ENCODE peak calls at places on chromosomes 7 and 10, in ten cellular contexts. One of them, this sample, is unnamed.

GRCh38 chr7:104217620-104218019 is 9.8 kb upstream of the ORC5 start:
- DNase-seq in activated T-helper 1 cell treated with Interleukin-2 at 50 U/mL for 16 hours: no peak
- DNase-seq in mucosa of descending colon: no peak
- DNase-seq in T-helper 2 cell: no peak
- DNase-seq in activated T-cell treated with anti-CD3 and anti-CD28 coated beads, Interleukin-2, amount 50 U/mL, for 48 hours: no peak
- DNase-seq in PC-9: no peak
- DNase-seq in activated CD8-positive, alpha-beta memory T cell treated with anti-CD3 and anti-CD28 coated beads, Interleukin-2, amount 50 U/mL, for 48 hours: no peak
- DNase-seq in activated naive CD8-positive, alpha-beta T cell treated with anti-CD3 and anti-CD28 coated beads, Interleukin-2, amount 50 U/mL, for 24 hours: no peak
- DNase-seq in stimulated activated CD8-positive, alpha-beta memory T cell treated with anti-CD3 and anti-CD28 coated beads, Interleukin-2, amount 100 ng/mL, for 48 hours: no peak
- DNase-seq in ovary: no peak
- DNase-seq in this sample: no peak

GRCh38 chr10:33015798-33016547 is 57.9 kb upstream of the ITGB1 start:
- DNase-seq in activated T-helper 1 cell treated with Interleukin-2 at 50 U/mL for 16 hours: no peak
- DNase-seq in mucosa of descending colon: no peak
- DNase-seq in T-helper 2 cell: no peak
- DNase-seq in activated T-cell treated with anti-CD3 and anti-CD28 coated beads, Interleukin-2, amount 50 U/mL, for 48 hours: no peak
- DNase-seq in PC-9: no peak
- DNase-seq in activated CD8-positive, alpha-beta memory T cell treated with anti-CD3 and anti-CD28 coated beads, Interleukin-2, amount 50 U/mL, for 48 hours: no peak
- DNase-seq in activated naive CD8-positive, alpha-beta T cell treated with anti-CD3 and anti-CD28 coated beads, Interleukin-2, amount 50 U/mL, for 24 hours: no peak
- DNase-seq in stimulated activated CD8-positive, alpha-beta memory T cell treated with anti-CD3 and anti-CD28 coated beads, Interleukin-2, amount 100 ng/mL, for 48 hours: no peak
- DNase-seq in ovary: no peak
- DNase-seq in this sample: no peak

GRCh38 chr7:119483364-119483763 is 789.6 kb upstream of the KCND2 start:
- DNase-seq in activated T-helper 1 cell treated with Interleukin-2 at 50 U/mL for 16 hours: no peak
- DNase-seq in mucosa of descending colon: no peak
- DNase-seq in T-helper 2 cell: no peak
- DNase-seq in activated T-cell treated with anti-CD3 and anti-CD28 coated beads, Interleukin-2, amount 50 U/mL, for 48 hours: no peak
- DNase-seq in PC-9: no peak
- DNase-seq in activated CD8-positive, alpha-beta memory T cell treated with anti-CD3 and anti-CD28 coated beads, Interleukin-2, amount 50 U/mL, for 48 hours: no peak
- DNase-seq in activated naive CD8-positive, alpha-beta T cell treated with anti-CD3 and anti-CD28 coated beads, Interleukin-2, amount 50 U/mL, for 24 hours: no peak
- DNase-seq in stimulated activated CD8-positive, alpha-beta memory T cell treated with anti-CD3 and anti-CD28 coated beads, Interleukin-2, amount 100 ng/mL, for 48 hours: no peak
- DNase-seq in ovary: no peak
- DNase-seq in this sample: no peak

GRCh38 chr10:79136227-79137005 is 67.7 kb downstream of the ZMIZ1 start:
- DNase-seq in activated T-helper 1 cell treated with Interleukin-2 at 50 U/mL for 16 hours: no peak
- DNase-seq in mucosa of descending colon: no peak
- DNase-seq in T-helper 2 cell: no peak
- DNase-seq in activated T-cell treated with anti-CD3 and anti-CD28 coated beads, Interleukin-2, amount 50 U/mL, for 48 hours: no peak
- DNase-seq in PC-9: no peak
- DNase-seq in activated CD8-positive, alpha-beta memory T cell treated with anti-CD3 and anti-CD28 coated beads, Interleukin-2, amount 50 U/mL, for 48 hours: no peak
- DNase-seq in activated naive CD8-positive, alpha-beta T cell treated with anti-CD3 and anti-CD28 coated beads, Interleukin-2, amount 50 U/mL, for 24 hours: no peak
- DNase-seq in stimulated activated CD8-positive, alpha-beta memory T cell treated with anti-CD3 and anti-CD28 coated beads, Interleukin-2, amount 100 ng/mL, for 48 hours: no peak
- DNase-seq in ovary: no peak
- DNase-seq in this sample: no peak

GRCh38 chr7:74233655-74234280 is 20.4 kb downstream of the RFC2 start:
- DNase-seq in activated T-helper 1 cell treated with Interleukin-2 at 50 U/mL for 16 hours: no peak
- DNase-seq in mucosa of descending colon: no peak
- DNase-seq in T-helper 2 cell: no peak
- DNase-seq in activated T-cell treated with anti-CD3 and anti-CD28 coated beads, Interleukin-2, amount 50 U/mL, for 48 hours: no peak
- DNase-seq in PC-9: no peak
- DNase-seq in activated CD8-positive, alpha-beta memory T cell treated with anti-CD3 and anti-CD28 coated beads, Interleukin-2, amount 50 U/mL, for 48 hours: no peak
- DNase-seq in activated naive CD8-positive, alpha-beta T cell treated with anti-CD3 and anti-CD28 coated beads, Interleukin-2, amount 50 U/mL, for 24 hours: no peak
- DNase-seq in stimulated activated CD8-positive, alpha-beta memory T cell treated with anti-CD3 and anti-CD28 coated beads, Interleukin-2, amount 100 ng/mL, for 48 hours: no peak
- DNase-seq in ovary: no peak
- DNase-seq in this sample: no peak

GRCh38 chr7:17333227-17333626 is 34.8 kb downstream of the AHR start:
- DNase-seq in activated T-helper 1 cell treated with Interleukin-2 at 50 U/mL for 16 hours: no peak
- DNase-seq in mucosa of descending colon: no peak
- DNase-seq in T-helper 2 cell: no peak
- DNase-seq in activated T-cell treated with anti-CD3 and anti-CD28 coated beads, Interleukin-2, amount 50 U/mL, for 48 hours: no peak
- DNase-seq in PC-9: no peak
- DNase-seq in activated CD8-positive, alpha-beta memory T cell treated with anti-CD3 and anti-CD28 coated beads, Interleukin-2, amount 50 U/mL, for 48 hours: no peak
- DNase-seq in activated naive CD8-positive, alpha-beta T cell treated with anti-CD3 and anti-CD28 coated beads, Interleukin-2, amount 50 U/mL, for 24 hours: no peak
- DNase-seq in stimulated activated CD8-positive, alpha-beta memory T cell treated with anti-CD3 and anti-CD28 coated beads, Interleukin-2, amount 100 ng/mL, for 48 hours: no peak
- DNase-seq in ovary: no peak
- DNase-seq in this sample: no peak

GRCh38 chr10:89867964-89868363 is 166.6 kb downstream of the KIF20B start:
- DNase-seq in activated T-helper 1 cell treated with Interleukin-2 at 50 U/mL for 16 hours: no peak
- DNase-seq in mucosa of descending colon: no peak
- DNase-seq in T-helper 2 cell: no peak
- DNase-seq in activated T-cell treated with anti-CD3 and anti-CD28 coated beads, Interleukin-2, amount 50 U/mL, for 48 hours: no peak
- DNase-seq in PC-9: peak; percentile 43
- DNase-seq in activated CD8-positive, alpha-beta memory T cell treated with anti-CD3 and anti-CD28 coated beads, Interleukin-2, amount 50 U/mL, for 48 hours: no peak
- DNase-seq in activated naive CD8-positive, alpha-beta T cell treated with anti-CD3 and anti-CD28 coated beads, Interleukin-2, amount 50 U/mL, for 24 hours: no peak
- DNase-seq in stimulated activated CD8-positive, alpha-beta memory T cell treated with anti-CD3 and anti-CD28 coated beads, Interleukin-2, amount 100 ng/mL, for 48 hours: no peak
- DNase-seq in ovary: no peak
- DNase-seq in this sample: no peak

GRCh38 chr7:136134503-136134902 is 157.3 kb upstream of the MTPN start:
- DNase-seq in activated T-helper 1 cell treated with Interleukin-2 at 50 U/mL for 16 hours: no peak
- DNase-seq in mucosa of descending colon: no peak
- DNase-seq in T-helper 2 cell: no peak
- DNase-seq in activated T-cell treated with anti-CD3 and anti-CD28 coated beads, Interleukin-2, amount 50 U/mL, for 48 hours: no peak
- DNase-seq in PC-9: no peak
- DNase-seq in activated CD8-positive, alpha-beta memory T cell treated with anti-CD3 and anti-CD28 coated beads, Interleukin-2, amount 50 U/mL, for 48 hours: no peak
- DNase-seq in activated naive CD8-positive, alpha-beta T cell treated with anti-CD3 and anti-CD28 coated beads, Interleukin-2, amount 50 U/mL, for 24 hours: no peak
- DNase-seq in stimulated activated CD8-positive, alpha-beta memory T cell treated with anti-CD3 and anti-CD28 coated beads, Interleukin-2, amount 100 ng/mL, for 48 hours: no peak
- DNase-seq in ovary: no peak
- DNase-seq in this sample: no peak

GRCh38 chr7:16564909-16565426 is 38.3 kb downstream of the LRRC72 start:
- DNase-seq in activated T-helper 1 cell treated with Interleukin-2 at 50 U/mL for 16 hours: no peak
- DNase-seq in mucosa of descending colon: no peak
- DNase-seq in T-helper 2 cell: no peak
- DNase-seq in activated T-cell treated with anti-CD3 and anti-CD28 coated beads, Interleukin-2, amount 50 U/mL, for 48 hours: no peak
- DNase-seq in PC-9: peak; percentile 70
- DNase-seq in activated CD8-positive, alpha-beta memory T cell treated with anti-CD3 and anti-CD28 coated beads, Interleukin-2, amount 50 U/mL, for 48 hours: no peak
- DNase-seq in activated naive CD8-positive, alpha-beta T cell treated with anti-CD3 and anti-CD28 coated beads, Interleukin-2, amount 50 U/mL, for 24 hours: peak; percentile 11
- DNase-seq in stimulated activated CD8-positive, alpha-beta memory T cell treated with anti-CD3 and anti-CD28 coated beads, Interleukin-2, amount 100 ng/mL, for 48 hours: no peak
- DNase-seq in ovary: no peak
- DNase-seq in this sample: no peak

GRCh38 chr10:119474606-119475005 is 67.9 kb downstream of the RGS10 start:
- DNase-seq in activated T-helper 1 cell treated with Interleukin-2 at 50 U/mL for 16 hours: no peak
- DNase-seq in mucosa of descending colon: no peak
- DNase-seq in T-helper 2 cell: no peak
- DNase-seq in activated T-cell treated with anti-CD3 and anti-CD28 coated beads, Interleukin-2, amount 50 U/mL, for 48 hours: no peak
- DNase-seq in PC-9: no peak
- DNase-seq in activated CD8-positive, alpha-beta memory T cell treated with anti-CD3 and anti-CD28 coated beads, Interleukin-2, amount 50 U/mL, for 48 hours: no peak
- DNase-seq in activated naive CD8-positive, alpha-beta T cell treated with anti-CD3 and anti-CD28 coated beads, Interleukin-2, amount 50 U/mL, for 24 hours: no peak
- DNase-seq in stimulated activated CD8-positive, alpha-beta memory T cell treated with anti-CD3 and anti-CD28 coated beads, Interleukin-2, amount 100 ng/mL, for 48 hours: no peak
- DNase-seq in ovary: no peak
- DNase-seq in this sample: no peak

GRCh38 chr10:132577350-132578005 is 39.9 kb downstream of the INPP5A start:
- DNase-seq in activated T-helper 1 cell treated with Interleukin-2 at 50 U/mL for 16 hours: no peak
- DNase-seq in mucosa of descending colon: peak; percentile 37
- DNase-seq in T-helper 2 cell: no peak
- DNase-seq in activated T-cell treated with anti-CD3 and anti-CD28 coated beads, Interleukin-2, amount 50 U/mL, for 48 hours: no peak
- DNase-seq in PC-9: no peak
- DNase-seq in activated CD8-positive, alpha-beta memory T cell treated with anti-CD3 and anti-CD28 coated beads, Interleukin-2, amount 50 U/mL, for 48 hours: no peak
- DNase-seq in activated naive CD8-positive, alpha-beta T cell treated with anti-CD3 and anti-CD28 coated beads, Interleukin-2, amount 50 U/mL, for 24 hours: no peak
- DNase-seq in stimulated activated CD8-positive, alpha-beta memory T cell treated with anti-CD3 and anti-CD28 coated beads, Interleukin-2, amount 100 ng/mL, for 48 hours: no peak
- DNase-seq in ovary: no peak
- DNase-seq in this sample: no peak

GRCh38 chr7:28224675-28225074 is 44.1 kb upstream of the JAZF1 start:
- DNase-seq in activated T-helper 1 cell treated with Interleukin-2 at 50 U/mL for 16 hours: no peak
- DNase-seq in mucosa of descending colon: no peak
- DNase-seq in T-helper 2 cell: no peak
- DNase-seq in activated T-cell treated with anti-CD3 and anti-CD28 coated beads, Interleukin-2, amount 50 U/mL, for 48 hours: no peak
- DNase-seq in PC-9: no peak
- DNase-seq in activated CD8-positive, alpha-beta memory T cell treated with anti-CD3 and anti-CD28 coated beads, Interleukin-2, amount 50 U/mL, for 48 hours: no peak
- DNase-seq in activated naive CD8-positive, alpha-beta T cell treated with anti-CD3 and anti-CD28 coated beads, Interleukin-2, amount 50 U/mL, for 24 hours: no peak
- DNase-seq in stimulated activated CD8-positive, alpha-beta memory T cell treated with anti-CD3 and anti-CD28 coated beads, Interleukin-2, amount 100 ng/mL, for 48 hours: no peak
- DNase-seq in ovary: no peak
- DNase-seq in this sample: no peak

GRCh38 chr10:13528138-13528874 is 508 bp downstream of the BEND7 start:
- DNase-seq in activated T-helper 1 cell treated with Interleukin-2 at 50 U/mL for 16 hours: no peak
- DNase-seq in mucosa of descending colon: peak; percentile 63
- DNase-seq in T-helper 2 cell: no peak
- DNase-seq in activated T-cell treated with anti-CD3 and anti-CD28 coated beads, Interleukin-2, amount 50 U/mL, for 48 hours: peak; percentile 20
- DNase-seq in PC-9: no peak
- DNase-seq in activated CD8-positive, alpha-beta memory T cell treated with anti-CD3 and anti-CD28 coated beads, Interleukin-2, amount 50 U/mL, for 48 hours: no peak
- DNase-seq in activated naive CD8-positive, alpha-beta T cell treated with anti-CD3 and anti-CD28 coated beads, Interleukin-2, amount 50 U/mL, for 24 hours: peak; percentile 6
- DNase-seq in stimulated activated CD8-positive, alpha-beta memory T cell treated with anti-CD3 and anti-CD28 coated beads, Interleukin-2, amount 100 ng/mL, for 48 hours: no peak
- DNase-seq in ovary: peak; percentile 18
- DNase-seq in this sample: no peak

GRCh38 chr10:5566606-5567005 is 41.8 kb downstream of the CALML3 start:
- DNase-seq in activated T-helper 1 cell treated with Interleukin-2 at 50 U/mL for 16 hours: no peak
- DNase-seq in mucosa of descending colon: no peak
- DNase-seq in T-helper 2 cell: no peak
- DNase-seq in activated T-cell treated with anti-CD3 and anti-CD28 coated beads, Interleukin-2, amount 50 U/mL, for 48 hours: peak; percentile 65
- DNase-seq in PC-9: no peak
- DNase-seq in activated CD8-positive, alpha-beta memory T cell treated with anti-CD3 and anti-CD28 coated beads, Interleukin-2, amount 50 U/mL, for 48 hours: no peak
- DNase-seq in activated naive CD8-positive, alpha-beta T cell treated with anti-CD3 and anti-CD28 coated beads, Interleukin-2, amount 50 U/mL, for 24 hours: peak; percentile 41
- DNase-seq in stimulated activated CD8-positive, alpha-beta memory T cell treated with anti-CD3 and anti-CD28 coated beads, Interleukin-2, amount 100 ng/mL, for 48 hours: peak; percentile 31
- DNase-seq in ovary: no peak
- DNase-seq in this sample: peak; percentile 72

GRCh38 chr7:47435889-47436312 is 146.0 kb downstream of the TNS3 start:
- DNase-seq in activated T-helper 1 cell treated with Interleukin-2 at 50 U/mL for 16 hours: no peak
- DNase-seq in mucosa of descending colon: peak; percentile 74
- DNase-seq in T-helper 2 cell: no peak
- DNase-seq in activated T-cell treated with anti-CD3 and anti-CD28 coated beads, Interleukin-2, amount 50 U/mL, for 48 hours: no peak
- DNase-seq in PC-9: no peak
- DNase-seq in activated CD8-positive, alpha-beta memory T cell treated with anti-CD3 and anti-CD28 coated beads, Interleukin-2, amount 50 U/mL, for 48 hours: no peak
- DNase-seq in activated naive CD8-positive, alpha-beta T cell treated with anti-CD3 and anti-CD28 coated beads, Interleukin-2, amount 50 U/mL, for 24 hours: no peak
- DNase-seq in stimulated activated CD8-positive, alpha-beta memory T cell treated with anti-CD3 and anti-CD28 coated beads, Interleukin-2, amount 100 ng/mL, for 48 hours: no peak
- DNase-seq in ovary: peak; percentile 73
- DNase-seq in this sample: no peak

GRCh38 chr10:3126741-3127342 is 45.7 kb downstream of the PITRM1 start:
- DNase-seq in activated T-helper 1 cell treated with Interleukin-2 at 50 U/mL for 16 hours: no peak
- DNase-seq in mucosa of descending colon: peak; percentile 46
- DNase-seq in T-helper 2 cell: no peak
- DNase-seq in activated T-cell treated with anti-CD3 and anti-CD28 coated beads, Interleukin-2, amount 50 U/mL, for 48 hours: no peak
- DNase-seq in PC-9: no peak
- DNase-seq in activated CD8-positive, alpha-beta memory T cell treated with anti-CD3 and anti-CD28 coated beads, Interleukin-2, amount 50 U/mL, for 48 hours: no peak
- DNase-seq in activated naive CD8-positive, alpha-beta T cell treated with anti-CD3 and anti-CD28 coated beads, Interleukin-2, amount 50 U/mL, for 24 hours: no peak
- DNase-seq in stimulated activated CD8-positive, alpha-beta memory T cell treated with anti-CD3 and anti-CD28 coated beads, Interleukin-2, amount 100 ng/mL, for 48 hours: no peak
- DNase-seq in ovary: no peak
- DNase-seq in this sample: no peak

GRCh38 chr7:72039460-72039859 is 372.7 kb downstream of the CALN1 start:
- DNase-seq in activated T-helper 1 cell treated with Interleukin-2 at 50 U/mL for 16 hours: no peak
- DNase-seq in mucosa of descending colon: no peak
- DNase-seq in T-helper 2 cell: no peak
- DNase-seq in activated T-cell treated with anti-CD3 and anti-CD28 coated beads, Interleukin-2, amount 50 U/mL, for 48 hours: no peak
- DNase-seq in PC-9: no peak
- DNase-seq in activated CD8-positive, alpha-beta memory T cell treated with anti-CD3 and anti-CD28 coated beads, Interleukin-2, amount 50 U/mL, for 48 hours: no peak
- DNase-seq in activated naive CD8-positive, alpha-beta T cell treated with anti-CD3 and anti-CD28 coated beads, Interleukin-2, amount 50 U/mL, for 24 hours: no peak
- DNase-seq in stimulated activated CD8-positive, alpha-beta memory T cell treated with anti-CD3 and anti-CD28 coated beads, Interleukin-2, amount 100 ng/mL, for 48 hours: no peak
- DNase-seq in ovary: no peak
- DNase-seq in this sample: no peak

GRCh38 chr7:34849163-34849960 is 187.9 kb downstream of the DPY19L1 start:
- DNase-seq in activated T-helper 1 cell treated with Interleukin-2 at 50 U/mL for 16 hours: no peak
- DNase-seq in mucosa of descending colon: no peak
- DNase-seq in T-helper 2 cell: no peak
- DNase-seq in activated T-cell treated with anti-CD3 and anti-CD28 coated beads, Interleukin-2, amount 50 U/mL, for 48 hours: no peak
- DNase-seq in PC-9: no peak
- DNase-seq in activated CD8-positive, alpha-beta memory T cell treated with anti-CD3 and anti-CD28 coated beads, Interleukin-2, amount 50 U/mL, for 48 hours: no peak
- DNase-seq in activated naive CD8-positive, alpha-beta T cell treated with anti-CD3 and anti-CD28 coated beads, Interleukin-2, amount 50 U/mL, for 24 hours: no peak
- DNase-seq in stimulated activated CD8-positive, alpha-beta memory T cell treated with anti-CD3 and anti-CD28 coated beads, Interleukin-2, amount 100 ng/mL, for 48 hours: no peak
- DNase-seq in ovary: no peak
- DNase-seq in this sample: no peak

GRCh38 chr7:1966631-1967200 is 266.0 kb downstream of the MAD1L1 start:
- DNase-seq in activated T-helper 1 cell treated with Interleukin-2 at 50 U/mL for 16 hours: no peak
- DNase-seq in mucosa of descending colon: peak; percentile 5
- DNase-seq in T-helper 2 cell: no peak
- DNase-seq in activated T-cell treated with anti-CD3 and anti-CD28 coated beads, Interleukin-2, amount 50 U/mL, for 48 hours: no peak
- DNase-seq in PC-9: no peak
- DNase-seq in activated CD8-positive, alpha-beta memory T cell treated with anti-CD3 and anti-CD28 coated beads, Interleukin-2, amount 50 U/mL, for 48 hours: no peak
- DNase-seq in activated naive CD8-positive, alpha-beta T cell treated with anti-CD3 and anti-CD28 coated beads, Interleukin-2, amount 50 U/mL, for 24 hours: no peak
- DNase-seq in stimulated activated CD8-positive, alpha-beta memory T cell treated with anti-CD3 and anti-CD28 coated beads, Interleukin-2, amount 100 ng/mL, for 48 hours: no peak
- DNase-seq in ovary: no peak
- DNase-seq in this sample: peak; percentile 13

GRCh38 chr10:127279334-127279774 is 83.0 kb upstream of the INSYN2A start:
- DNase-seq in activated T-helper 1 cell treated with Interleukin-2 at 50 U/mL for 16 hours: no peak
- DNase-seq in mucosa of descending colon: no peak
- DNase-seq in T-helper 2 cell: no peak
- DNase-seq in activated T-cell treated with anti-CD3 and anti-CD28 coated beads, Interleukin-2, amount 50 U/mL, for 48 hours: no peak
- DNase-seq in PC-9: no peak
- DNase-seq in activated CD8-positive, alpha-beta memory T cell treated with anti-CD3 and anti-CD28 coated beads, Interleukin-2, amount 50 U/mL, for 48 hours: no peak
- DNase-seq in activated naive CD8-positive, alpha-beta T cell treated with anti-CD3 and anti-CD28 coated beads, Interleukin-2, amount 50 U/mL, for 24 hours: no peak
- DNase-seq in stimulated activated CD8-positive, alpha-beta memory T cell treated with anti-CD3 and anti-CD28 coated beads, Interleukin-2, amount 100 ng/mL, for 48 hours: no peak
- DNase-seq in ovary: no peak
- DNase-seq in this sample: no peak

GRCh38 chr10:132616170-132616994 is 78.8 kb downstream of the INPP5A start:
- DNase-seq in activated T-helper 1 cell treated with Interleukin-2 at 50 U/mL for 16 hours: peak; percentile 31
- DNase-seq in mucosa of descending colon: no peak
- DNase-seq in T-helper 2 cell: peak; percentile 26
- DNase-seq in activated T-cell treated with anti-CD3 and anti-CD28 coated beads, Interleukin-2, amount 50 U/mL, for 48 hours: peak; percentile 86
- DNase-seq in PC-9: no peak
- DNase-seq in activated CD8-positive, alpha-beta memory T cell treated with anti-CD3 and anti-CD28 coated beads, Interleukin-2, amount 50 U/mL, for 48 hours: peak; percentile 90
- DNase-seq in activated naive CD8-positive, alpha-beta T cell treated with anti-CD3 and anti-CD28 coated beads, Interleukin-2, amount 50 U/mL, for 24 hours: peak; percentile 78
- DNase-seq in stimulated activated CD8-positive, alpha-beta memory T cell treated with anti-CD3 and anti-CD28 coated beads, Interleukin-2, amount 100 ng/mL, for 48 hours: peak; percentile 67
- DNase-seq in ovary: no peak
- DNase-seq in this sample: peak; percentile 81

GRCh38 chr10:50316695-50317648 is 65.7 kb upstream of the ASAH2 start:
- DNase-seq in activated T-helper 1 cell treated with Interleukin-2 at 50 U/mL for 16 hours: no peak
- DNase-seq in mucosa of descending colon: no peak
- DNase-seq in T-helper 2 cell: no peak
- DNase-seq in activated T-cell treated with anti-CD3 and anti-CD28 coated beads, Interleukin-2, amount 50 U/mL, for 48 hours: no peak
- DNase-seq in PC-9: no peak
- DNase-seq in activated CD8-positive, alpha-beta memory T cell treated with anti-CD3 and anti-CD28 coated beads, Interleukin-2, amount 50 U/mL, for 48 hours: no peak
- DNase-seq in activated naive CD8-positive, alpha-beta T cell treated with anti-CD3 and anti-CD28 coated beads, Interleukin-2, amount 50 U/mL, for 24 hours: no peak
- DNase-seq in stimulated activated CD8-positive, alpha-beta memory T cell treated with anti-CD3 and anti-CD28 coated beads, Interleukin-2, amount 100 ng/mL, for 48 hours: no peak
- DNase-seq in ovary: no peak
- DNase-seq in this sample: no peak

GRCh38 chr7:85115862-85116261 is 71.0 kb downstream of the SEMA3D start:
- DNase-seq in activated T-helper 1 cell treated with Interleukin-2 at 50 U/mL for 16 hours: no peak
- DNase-seq in mucosa of descending colon: no peak
- DNase-seq in T-helper 2 cell: no peak
- DNase-seq in activated T-cell treated with anti-CD3 and anti-CD28 coated beads, Interleukin-2, amount 50 U/mL, for 48 hours: no peak
- DNase-seq in PC-9: no peak
- DNase-seq in activated CD8-positive, alpha-beta memory T cell treated with anti-CD3 and anti-CD28 coated beads, Interleukin-2, amount 50 U/mL, for 48 hours: no peak
- DNase-seq in activated naive CD8-positive, alpha-beta T cell treated with anti-CD3 and anti-CD28 coated beads, Interleukin-2, amount 50 U/mL, for 24 hours: no peak
- DNase-seq in stimulated activated CD8-positive, alpha-beta memory T cell treated with anti-CD3 and anti-CD28 coated beads, Interleukin-2, amount 100 ng/mL, for 48 hours: no peak
- DNase-seq in ovary: no peak
- DNase-seq in this sample: no peak

GRCh38 chr10:47321521-47322195 is 596 bp upstream of the GDF2 start:
- DNase-seq in activated T-helper 1 cell treated with Interleukin-2 at 50 U/mL for 16 hours: no peak
- DNase-seq in mucosa of descending colon: no peak
- DNase-seq in T-helper 2 cell: no peak
- DNase-seq in activated T-cell treated with anti-CD3 and anti-CD28 coated beads, Interleukin-2, amount 50 U/mL, for 48 hours: no peak
- DNase-seq in PC-9: no peak
- DNase-seq in activated CD8-positive, alpha-beta memory T cell treated with anti-CD3 and anti-CD28 coated beads, Interleukin-2, amount 50 U/mL, for 48 hours: no peak
- DNase-seq in activated naive CD8-positive, alpha-beta T cell treated with anti-CD3 and anti-CD28 coated beads, Interleukin-2, amount 50 U/mL, for 24 hours: no peak
- DNase-seq in stimulated activated CD8-positive, alpha-beta memory T cell treated with anti-CD3 and anti-CD28 coated beads, Interleukin-2, amount 100 ng/mL, for 48 hours: no peak
- DNase-seq in ovary: no peak
- DNase-seq in this sample: peak; percentile 43

GRCh38 chr10:88879754-88880286 is at the start of gene STAMBPL1:
- DNase-seq in activated T-helper 1 cell treated with Interleukin-2 at 50 U/mL for 16 hours: peak; percentile 64
- DNase-seq in mucosa of descending colon: peak; percentile 84
- DNase-seq in T-helper 2 cell: peak; percentile 69
- DNase-seq in activated T-cell treated with anti-CD3 and anti-CD28 coated beads, Interleukin-2, amount 50 U/mL, for 48 hours: peak; percentile 88
- DNase-seq in PC-9: no peak
- DNase-seq in activated CD8-positive, alpha-beta memory T cell treated with anti-CD3 and anti-CD28 coated beads, Interleukin-2, amount 50 U/mL, for 48 hours: no peak
- DNase-seq in activated naive CD8-positive, alpha-beta T cell treated with anti-CD3 and anti-CD28 coated beads, Interleukin-2, amount 50 U/mL, for 24 hours: peak; percentile 81
- DNase-seq in stimulated activated CD8-positive, alpha-beta memory T cell treated with anti-CD3 and anti-CD28 coated beads, Interleukin-2, amount 100 ng/mL, for 48 hours: peak; percentile 67
- DNase-seq in ovary: peak; percentile 56
- DNase-seq in this sample: peak; percentile 90

GRCh38 chr7:30413864-30414263 is 64.7 kb downstream of the NOD1 start:
- DNase-seq in activated T-helper 1 cell treated with Interleukin-2 at 50 U/mL for 16 hours: no peak
- DNase-seq in mucosa of descending colon: no peak
- DNase-seq in T-helper 2 cell: no peak
- DNase-seq in activated T-cell treated with anti-CD3 and anti-CD28 coated beads, Interleukin-2, amount 50 U/mL, for 48 hours: no peak
- DNase-seq in PC-9: no peak
- DNase-seq in activated CD8-positive, alpha-beta memory T cell treated with anti-CD3 and anti-CD28 coated beads, Interleukin-2, amount 50 U/mL, for 48 hours: no peak
- DNase-seq in activated naive CD8-positive, alpha-beta T cell treated with anti-CD3 and anti-CD28 coated beads, Interleukin-2, amount 50 U/mL, for 24 hours: no peak
- DNase-seq in stimulated activated CD8-positive, alpha-beta memory T cell treated with anti-CD3 and anti-CD28 coated beads, Interleukin-2, amount 100 ng/mL, for 48 hours: no peak
- DNase-seq in ovary: no peak
- DNase-seq in this sample: no peak

GRCh38 chr10:18140957-18141888 is 999 bp downstream of the CACNB2 start:
- DNase-seq in activated T-helper 1 cell treated with Interleukin-2 at 50 U/mL for 16 hours: no peak
- DNase-seq in mucosa of descending colon: peak; percentile 51
- DNase-seq in T-helper 2 cell: no peak
- DNase-seq in activated T-cell treated with anti-CD3 and anti-CD28 coated beads, Interleukin-2, amount 50 U/mL, for 48 hours: no peak
- DNase-seq in PC-9: no peak
- DNase-seq in activated CD8-positive, alpha-beta memory T cell treated with anti-CD3 and anti-CD28 coated beads, Interleukin-2, amount 50 U/mL, for 48 hours: no peak
- DNase-seq in activated naive CD8-positive, alpha-beta T cell treated with anti-CD3 and anti-CD28 coated beads, Interleukin-2, amount 50 U/mL, for 24 hours: no peak
- DNase-seq in stimulated activated CD8-positive, alpha-beta memory T cell treated with anti-CD3 and anti-CD28 coated beads, Interleukin-2, amount 100 ng/mL, for 48 hours: no peak
- DNase-seq in ovary: peak; percentile 41
- DNase-seq in this sample: no peak

GRCh38 chr10:90352288-90352687 is 505.6 kb downstream of the HTR7 start:
- DNase-seq in activated T-helper 1 cell treated with Interleukin-2 at 50 U/mL for 16 hours: no peak
- DNase-seq in mucosa of descending colon: no peak
- DNase-seq in T-helper 2 cell: no peak
- DNase-seq in activated T-cell treated with anti-CD3 and anti-CD28 coated beads, Interleukin-2, amount 50 U/mL, for 48 hours: no peak
- DNase-seq in PC-9: no peak
- DNase-seq in activated CD8-positive, alpha-beta memory T cell treated with anti-CD3 and anti-CD28 coated beads, Interleukin-2, amount 50 U/mL, for 48 hours: no peak
- DNase-seq in activated naive CD8-positive, alpha-beta T cell treated with anti-CD3 and anti-CD28 coated beads, Interleukin-2, amount 50 U/mL, for 24 hours: no peak
- DNase-seq in stimulated activated CD8-positive, alpha-beta memory T cell treated with anti-CD3 and anti-CD28 coated beads, Interleukin-2, amount 100 ng/mL, for 48 hours: no peak
- DNase-seq in ovary: no peak
- DNase-seq in this sample: no peak

This sample was measured in activated effector memory CD4-positive, alpha-beta T cell treated with anti-CD3 and anti-CD28 coated beads, Interleukin-2, amount 50 U/mL, for 16 hours.